ENCODE peak calls at places on chromosomes 13 and 19, in eight cellular contexts. One of them, this sample, is unnamed. For H3K4me1 and H3K9me3, the result is how much of the 10 kb centered on the place peaks cover.

GRCh38 chr19:6047741-6048231 is 62.5 kb downstream of the RFX2 start:
- DNase-seq in GM12878: no peak
- DNase-seq in breast epithelium: no peak
- DNase-seq in IMR-90: peak
- DNase-seq in esophagus squamous epithelium: no peak
- DNase-seq in right lobe of liver: peak
- DNase-seq in heart left ventricle: no peak
- DNase-seq in Peyer's patch: no peak
- DNase-seq in this sample: no peak

GRCh38 chr13:42409061-42409460 is 137.1 kb downstream of the AKAP11 start:
- DNase-seq in IMR-90: no peak
- DNase-seq in right lobe of liver: no peak
- DNase-seq in esophagus squamous epithelium: no peak
- DNase-seq in GM12878: no peak
- DNase-seq in Peyer's patch: no peak
- DNase-seq in breast epithelium: no peak
- DNase-seq in heart left ventricle: no peak
- DNase-seq in this sample: no peak

GRCh38 chr19:3683866-3684816 is 16.1 kb downstream of the PIP5K1C start:
- DNase-seq in Peyer's patch: no peak
- DNase-seq in right lobe of liver: no peak
- DNase-seq in esophagus squamous epithelium: no peak
- DNase-seq in heart left ventricle: no peak
- DNase-seq in GM12878: no peak
- DNase-seq in IMR-90: peak
- DNase-seq in breast epithelium: no peak
- DNase-seq in this sample: no peak

GRCh38 chr13:85816413-85816812 is 17.2 kb upstream of the SLITRK6 start:
- DNase-seq in right lobe of liver: no peak
- DNase-seq in breast epithelium: no peak
- DNase-seq in IMR-90: no peak
- DNase-seq in esophagus squamous epithelium: no peak
- DNase-seq in Peyer's patch: no peak
- DNase-seq in heart left ventricle: no peak
- DNase-seq in GM12878: no peak
- DNase-seq in this sample: no peak

GRCh38 chr13:98358933-98359332 is 181.9 kb upstream of the RNF113B start:
- DNase-seq in IMR-90: no peak
- DNase-seq in breast epithelium: no peak
- DNase-seq in GM12878: no peak
- DNase-seq in esophagus squamous epithelium: no peak
- DNase-seq in right lobe of liver: no peak
- DNase-seq in heart left ventricle: no peak
- DNase-seq in Peyer's patch: no peak
- DNase-seq in this sample: no peak

GRCh38 chr19:10290876-10291553 is 1.3 kb downstream of the ICAM5 start:
- DNase-seq in breast epithelium: peak
- DNase-seq in Peyer's patch: peak
- DNase-seq in heart left ventricle: peak
- DNase-seq in esophagus squamous epithelium: no peak
- DNase-seq in GM12878: no peak
- DNase-seq in right lobe of liver: no peak
- DNase-seq in IMR-90: peak
- DNase-seq in this sample: no peak

GRCh38 chr13:114286808-114287207 is 5.4 kb downstream of the UPF3A start:
- DNase-seq in breast epithelium: no peak
- DNase-seq in Peyer's patch: no peak
- DNase-seq in IMR-90: peak
- DNase-seq in esophagus squamous epithelium: no peak
- DNase-seq in right lobe of liver: no peak
- DNase-seq in GM12878: no peak
- DNase-seq in heart left ventricle: no peak
- DNase-seq in this sample: no peak

GRCh38 chr13:95540848-95541247 is 11.7 kb upstream of the CLDN10 start:
- DNase-seq in IMR-90: no peak
- DNase-seq in esophagus squamous epithelium: no peak
- DNase-seq in right lobe of liver: no peak
- DNase-seq in breast epithelium: no peak
- DNase-seq in Peyer's patch: no peak
- DNase-seq in heart left ventricle: peak
- DNase-seq in GM12878: no peak
- DNase-seq in this sample: peak

GRCh38 chr19:34490141-34490766 is 8.7 kb downstream of the WTIP start:
- DNase-seq in right lobe of liver: no peak
- DNase-seq in breast epithelium: no peak
- DNase-seq in esophagus squamous epithelium: no peak
- DNase-seq in IMR-90: no peak
- DNase-seq in GM12878: no peak
- DNase-seq in heart left ventricle: no peak
- DNase-seq in Peyer's patch: no peak
- DNase-seq in this sample: peak

GRCh38 chr13:109680930-109681329 is 105.5 kb downstream of the IRS2 start:
- DNase-seq in breast epithelium: no peak
- DNase-seq in right lobe of liver: no peak
- DNase-seq in heart left ventricle: no peak
- DNase-seq in esophagus squamous epithelium: no peak
- DNase-seq in IMR-90: no peak
- DNase-seq in GM12878: no peak
- DNase-seq in Peyer's patch: no peak
- DNase-seq in this sample: no peak

GRCh38 chr19:31054430-31054829 is 294.8 kb downstream of the TSHZ3 start:
- DNase-seq in heart left ventricle: peak
- DNase-seq in Peyer's patch: no peak
- DNase-seq in esophagus squamous epithelium: no peak
- DNase-seq in breast epithelium: no peak
- DNase-seq in GM12878: no peak
- DNase-seq in IMR-90: peak
- DNase-seq in right lobe of liver: no peak
- DNase-seq in this sample: no peak

GRCh38 chr19:7942981-7943443 is 454 bp downstream of the TIMM44 start:
- DNase-seq in heart left ventricle: no peak
- DNase-seq in breast epithelium: no peak
- DNase-seq in esophagus squamous epithelium: no peak
- DNase-seq in GM12878: no peak
- DNase-seq in right lobe of liver: peak
- DNase-seq in Peyer's patch: no peak
- DNase-seq in IMR-90: no peak
- DNase-seq in this sample: no peak

DNA sequence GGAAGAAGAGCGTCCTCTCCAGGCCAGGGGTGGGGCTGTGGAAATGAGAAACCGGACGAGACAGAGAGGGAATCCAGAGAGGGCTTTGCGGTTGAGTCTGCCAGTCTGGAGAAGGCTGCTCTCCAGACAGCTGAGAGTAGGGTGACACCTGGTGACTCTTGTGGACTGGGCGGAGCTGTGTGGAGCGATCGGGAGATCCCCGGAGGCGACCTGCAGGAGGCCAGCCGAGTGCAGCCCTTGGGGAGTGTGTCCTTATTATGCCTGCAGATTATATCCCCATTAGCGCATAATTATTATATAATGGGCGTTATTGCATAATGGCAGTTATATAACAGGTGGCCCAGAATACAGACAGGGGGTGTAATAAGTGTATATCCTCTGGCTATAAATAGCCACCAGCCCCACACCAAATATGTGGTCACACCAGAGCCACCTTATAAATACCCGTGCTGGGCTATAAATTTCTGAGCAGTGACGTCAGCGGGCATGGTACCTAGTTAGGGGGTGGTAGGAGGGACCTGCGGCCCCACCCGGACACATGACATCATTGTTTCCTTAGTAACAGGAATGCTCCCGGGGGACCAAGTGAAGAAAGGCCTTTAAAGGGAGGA is 41.2 kb downstream of the NFIX start:
- DNase-seq in esophagus squamous epithelium: no peak
- DNase-seq in GM12878: no peak
- DNase-seq in right lobe of liver: peak
- DNase-seq in Peyer's patch: no peak
- DNase-seq in breast epithelium: peak
- DNase-seq in heart left ventricle: peak
- DNase-seq in IMR-90: peak
- DNase-seq in this sample: peak
- H3K4me1 ChIP-seq in esophagus squamous epithelium: half or more
- H3K4me1 ChIP-seq in GM12878: under half
- H3K4me1 ChIP-seq in right lobe of liver: half or more
- H3K4me1 ChIP-seq in Peyer's patch: half or more
- H3K4me1 ChIP-seq in breast epithelium: under half
- H3K4me1 ChIP-seq in heart left ventricle: half or more
- H3K4me1 ChIP-seq in IMR-90: half or more
- H3K4me1 ChIP-seq in this sample: half or more

DNA sequence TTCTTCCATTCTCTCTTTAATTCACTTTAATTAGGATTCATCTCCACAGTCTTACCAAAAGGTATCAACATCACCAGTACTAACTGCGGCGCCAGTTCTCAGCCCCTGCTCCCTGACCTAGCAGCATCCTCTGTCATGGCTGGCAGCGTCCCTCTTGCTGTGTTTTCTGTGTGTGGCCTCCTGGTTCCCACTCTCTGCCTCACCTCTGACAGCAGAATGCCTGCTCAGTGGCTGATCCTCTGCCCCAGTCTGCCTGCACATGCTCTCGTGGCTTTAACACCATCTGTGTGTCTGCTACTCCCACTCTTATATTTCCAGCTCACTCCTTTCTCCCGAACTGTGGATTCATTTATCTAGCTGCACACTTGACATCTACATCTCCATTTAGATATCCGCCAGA is 341.5 kb downstream of the MTUS2 start:
- DNase-seq in esophagus squamous epithelium: no peak
- DNase-seq in Peyer's patch: no peak
- DNase-seq in GM12878: no peak
- DNase-seq in IMR-90: no peak
- DNase-seq in breast epithelium: no peak
- DNase-seq in right lobe of liver: no peak
- DNase-seq in heart left ventricle: no peak
- DNase-seq in this sample: no peak
- H3K9me3 ChIP-seq in esophagus squamous epithelium: under half
- H3K9me3 ChIP-seq in Peyer's patch: under half
- H3K9me3 ChIP-seq in GM12878: under half
- H3K9me3 ChIP-seq in IMR-90: under half
- H3K9me3 ChIP-seq in breast epithelium: under half
- H3K9me3 ChIP-seq in right lobe of liver: under half
- H3K9me3 ChIP-seq in heart left ventricle: under half
- H3K9me3 ChIP-seq in this sample: under half

GRCh38 chr19:45370410-45371204 is at the start of gene ERCC2:
- DNase-seq in GM12878: peak
- DNase-seq in heart left ventricle: peak
- DNase-seq in breast epithelium: peak
- DNase-seq in IMR-90: peak
- DNase-seq in Peyer's patch: peak
- DNase-seq in right lobe of liver: peak
- DNase-seq in esophagus squamous epithelium: peak
- DNase-seq in this sample: peak
- TF ChIP-seq POLR2A in GM12878: peak
- TF ChIP-seq POLR2A in heart left ventricle: peak
- TF ChIP-seq POLR2A in breast epithelium: no peak
- TF ChIP-seq POLR2A in IMR-90: no peak
- TF ChIP-seq POLR2A in Peyer's patch: no peak
- TF ChIP-seq POLR2A in right lobe of liver: no peak
- TF ChIP-seq POLR2A in esophagus squamous epithelium: peak
- TF ChIP-seq POLR2A in this sample: no peak

GRCh38 chr19:1417681-1418493 is 10.5 kb downstream of the DAZAP1 start:
- DNase-seq in Peyer's patch: no peak
- DNase-seq in IMR-90: no peak
- DNase-seq in esophagus squamous epithelium: no peak
- DNase-seq in heart left ventricle: no peak
- DNase-seq in right lobe of liver: no peak
- DNase-seq in breast epithelium: no peak
- DNase-seq in GM12878: no peak
- DNase-seq in this sample: no peak

GRCh38 chr19:1418951-1419735 is 11.8 kb downstream of the DAZAP1 start:
- DNase-seq in breast epithelium: no peak
- DNase-seq in esophagus squamous epithelium: no peak
- DNase-seq in GM12878: no peak
- DNase-seq in Peyer's patch: no peak
- DNase-seq in heart left ventricle: no peak
- DNase-seq in right lobe of liver: no peak
- DNase-seq in IMR-90: no peak
- DNase-seq in this sample: peak

GRCh38 chr19:1417145-1417544 is 9.8 kb downstream of the DAZAP1 start:
- DNase-seq in GM12878: no peak
- DNase-seq in Peyer's patch: no peak
- DNase-seq in right lobe of liver: no peak
- DNase-seq in breast epithelium: no peak
- DNase-seq in esophagus squamous epithelium: no peak
- DNase-seq in heart left ventricle: no peak
- DNase-seq in IMR-90: peak
- DNase-seq in this sample: peak

GRCh38 chr19:1418494-1418775 is 11.0 kb downstream of the DAZAP1 start:
- DNase-seq in esophagus squamous epithelium: no peak
- DNase-seq in breast epithelium: no peak
- DNase-seq in heart left ventricle: no peak
- DNase-seq in GM12878: no peak
- DNase-seq in Peyer's patch: no peak
- DNase-seq in IMR-90: no peak
- DNase-seq in right lobe of liver: no peak
- DNase-seq in this sample: no peak

DNA sequence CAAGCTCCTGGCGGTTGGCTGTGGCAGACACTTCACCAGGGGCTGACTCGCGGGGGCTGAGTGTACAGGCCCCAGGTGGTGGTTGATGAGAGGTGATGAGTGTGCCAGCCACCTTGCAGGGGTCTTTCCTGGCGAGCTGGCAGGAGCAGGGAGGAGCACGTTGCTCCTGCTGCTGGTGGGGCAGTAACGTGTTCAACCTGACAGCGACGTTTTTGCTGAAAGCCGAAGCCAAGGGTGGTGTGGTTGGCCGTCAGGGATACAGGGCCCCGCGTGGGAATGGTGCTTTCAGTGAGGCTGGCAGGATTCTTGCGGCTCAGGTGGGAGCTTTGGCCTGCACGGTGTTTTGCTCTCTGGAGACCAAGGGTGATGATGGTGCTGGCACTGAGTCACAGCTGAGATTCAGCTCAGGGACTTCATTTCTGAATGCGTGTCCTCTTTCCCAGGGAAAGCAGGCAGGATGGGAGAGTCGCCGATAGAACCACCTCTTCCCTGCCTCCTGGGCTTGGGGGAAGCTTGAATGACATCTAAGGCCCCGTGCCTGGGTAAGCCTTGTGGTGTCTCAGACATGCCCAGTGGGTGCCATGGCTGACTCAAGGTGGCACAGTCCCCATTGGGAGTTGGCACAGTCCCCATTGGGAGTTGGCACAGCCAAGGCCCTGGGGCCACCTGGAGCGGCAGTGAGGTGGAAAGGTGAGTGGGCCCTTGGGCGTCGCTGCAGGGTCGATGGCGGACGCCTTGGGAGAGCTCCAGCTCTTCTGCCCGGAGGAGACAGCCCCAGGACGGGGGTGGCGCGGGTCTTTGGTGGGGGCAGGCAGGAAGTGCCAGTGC is 8.8 kb downstream of the DAZAP1 start:
- DNase-seq in IMR-90: peak
- DNase-seq in right lobe of liver: no peak
- DNase-seq in esophagus squamous epithelium: no peak
- DNase-seq in breast epithelium: no peak
- DNase-seq in heart left ventricle: no peak
- DNase-seq in GM12878: no peak
- DNase-seq in Peyer's patch: no peak
- DNase-seq in this sample: no peak
- H3K4me1 ChIP-seq in IMR-90: under half
- H3K4me1 ChIP-seq in right lobe of liver: half or more
- H3K4me1 ChIP-seq in esophagus squamous epithelium: half or more
- H3K4me1 ChIP-seq in breast epithelium: under half
- H3K4me1 ChIP-seq in heart left ventricle: half or more
- H3K4me1 ChIP-seq in GM12878: under half
- H3K4me1 ChIP-seq in Peyer's patch: half or more
- H3K4me1 ChIP-seq in this sample: half or more

GRCh38 chr19:57641715-57642234 is 8.8 kb downstream of the ZNF211 start:
- DNase-seq in GM12878: no peak
- DNase-seq in IMR-90: no peak
- DNase-seq in breast epithelium: no peak
- DNase-seq in Peyer's patch: no peak
- DNase-seq in right lobe of liver: no peak
- DNase-seq in heart left ventricle: no peak
- DNase-seq in esophagus squamous epithelium: no peak
- DNase-seq in this sample: no peak
- H3K9me3 ChIP-seq in GM12878: under half
- H3K9me3 ChIP-seq in IMR-90: under half
- H3K9me3 ChIP-seq in breast epithelium: half or more
- H3K9me3 ChIP-seq in Peyer's patch: half or more
- H3K9me3 ChIP-seq in right lobe of liver: under half
- H3K9me3 ChIP-seq in heart left ventricle: half or more
- H3K9me3 ChIP-seq in esophagus squamous epithelium: half or more
- H3K9me3 ChIP-seq in this sample: under half